ENCODE peak calls at places on chromosomes 13 and 19, in four cellular contexts. One of them, this sample, is unnamed.

GRCh38 chr19:622666-623065 is 10.7 kb downstream of the POLRMT start:
- DNase-seq in GM23248: no peak
- DNase-seq in foreskin fibroblast: no peak
- DNase-seq in effector memory CD4-positive, alpha-beta T cell: no peak
- DNase-seq in this sample: no peak

GRCh38 chr19:16462757-16463250 is 9.0 kb downstream of the EPS15L1 start:
- DNase-seq in GM23248: peak; percentile 68
- DNase-seq in effector memory CD4-positive, alpha-beta T cell: no peak
- DNase-seq in foreskin fibroblast: no peak
- DNase-seq in this sample: no peak

GRCh38 chr19:31144471-31144870 is 204.8 kb downstream of the TSHZ3 start:
- DNase-seq in effector memory CD4-positive, alpha-beta T cell: no peak
- DNase-seq in GM23248: no peak
- DNase-seq in foreskin fibroblast: no peak
- DNase-seq in this sample: no peak

GRCh38 chr13:79830426-79830825 is 349.5 kb downstream of the NDFIP2 start:
- DNase-seq in effector memory CD4-positive, alpha-beta T cell: no peak
- DNase-seq in foreskin fibroblast: no peak
- DNase-seq in GM23248: no peak
- DNase-seq in this sample: no peak

GRCh38 chr13:23786607-23787006 is 102.6 kb downstream of the MIPEP start:
- DNase-seq in foreskin fibroblast: no peak
- DNase-seq in GM23248: no peak
- DNase-seq in effector memory CD4-positive, alpha-beta T cell: no peak
- DNase-seq in this sample: no peak

GRCh38 chr19:45444318-45445041 is 20.8 kb upstream of the ERCC1 start:
- DNase-seq in GM23248: peak; percentile 94
- DNase-seq in effector memory CD4-positive, alpha-beta T cell: peak; percentile 76
- DNase-seq in foreskin fibroblast: peak; percentile 71
- DNase-seq in this sample: no peak

GRCh38 chr19:54164369-54165068 is 5.0 kb upstream of the LENG1 start:
- DNase-seq in GM23248: peak; percentile 50
- DNase-seq in effector memory CD4-positive, alpha-beta T cell: peak; percentile 71
- DNase-seq in foreskin fibroblast: no peak
- DNase-seq in this sample: no peak

GRCh38 chr19:4206818-4207484 is 22.4 kb upstream of the EBI3 start:
- DNase-seq in effector memory CD4-positive, alpha-beta T cell: no peak
- DNase-seq in GM23248: peak; percentile 40
- DNase-seq in foreskin fibroblast: peak; percentile 32
- DNase-seq in this sample: no peak

GRCh38 chr13:54449922-54450321 is 1421.3 kb downstream of the OLFM4 start:
- DNase-seq in foreskin fibroblast: no peak
- DNase-seq in GM23248: no peak
- DNase-seq in effector memory CD4-positive, alpha-beta T cell: no peak
- DNase-seq in this sample: no peak

GRCh38 chr13:94849254-94849653 is 136.9 kb upstream of the SOX21 start:
- DNase-seq in foreskin fibroblast: no peak
- DNase-seq in GM23248: no peak
- DNase-seq in effector memory CD4-positive, alpha-beta T cell: no peak
- DNase-seq in this sample: no peak

GRCh38 chr13:77507931-77508776 is 27.4 kb upstream of the SCEL start:
- DNase-seq in GM23248: peak; percentile 89
- DNase-seq in foreskin fibroblast: peak; percentile 78
- DNase-seq in effector memory CD4-positive, alpha-beta T cell: no peak
- DNase-seq in this sample: peak; percentile 78
- H3K4me3 ChIP-seq in GM23248: no peak overlapping the region
- H3K4me3 ChIP-seq in foreskin fibroblast: no peak overlapping the region
- H3K4me3 ChIP-seq in effector memory CD4-positive, alpha-beta T cell: no peak overlapping the region
- H3K4me3 ChIP-seq in this sample: no peak overlapping the region

GRCh38 chr19:41426952-41427646 is at the start of gene B3GNT8:
- DNase-seq in effector memory CD4-positive, alpha-beta T cell: peak; percentile 28
- DNase-seq in foreskin fibroblast: peak; percentile 72
- DNase-seq in GM23248: peak; percentile 86
- DNase-seq in this sample: peak; percentile 30
- H3K4me3 ChIP-seq in effector memory CD4-positive, alpha-beta T cell: peak within 1 kb of the TSS; percentile 55
- H3K4me3 ChIP-seq in foreskin fibroblast: peak within 1 kb of the TSS; percentile 46
- H3K4me3 ChIP-seq in GM23248: peak within 1 kb of the TSS; percentile 71
- H3K4me3 ChIP-seq in this sample: peak within 1 kb of the TSS; percentile 39

GRCh38 chr13:99827011-99827410 is 144.6 kb downstream of the ZIC5 start:
- DNase-seq in foreskin fibroblast: no peak
- DNase-seq in effector memory CD4-positive, alpha-beta T cell: no peak
- DNase-seq in GM23248: no peak
- DNase-seq in this sample: no peak
- H3K4me3 ChIP-seq in foreskin fibroblast: no peak overlapping the region
- H3K4me3 ChIP-seq in effector memory CD4-positive, alpha-beta T cell: no peak overlapping the region
- H3K4me3 ChIP-seq in GM23248: no peak overlapping the region
- H3K4me3 ChIP-seq in this sample: no peak overlapping the region

DNA sequence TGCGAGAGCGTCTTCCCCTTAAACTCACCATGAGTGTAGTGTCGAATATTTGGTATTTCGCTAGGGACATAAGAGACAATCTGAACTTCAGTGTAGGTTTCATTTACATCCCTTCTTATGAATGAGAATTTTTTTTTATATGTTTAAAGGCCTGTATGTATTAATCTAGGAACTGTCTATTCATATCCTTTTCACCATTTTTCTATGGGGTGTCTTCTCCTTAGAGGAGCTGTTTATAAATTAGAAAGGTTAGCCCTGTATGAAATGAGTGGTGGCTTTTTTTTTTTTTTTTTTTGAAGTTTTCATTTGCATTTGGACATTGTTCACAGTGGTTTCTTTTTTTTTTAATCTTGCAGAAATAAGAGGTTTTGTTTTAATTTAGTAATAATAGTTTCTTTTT is 7.6 kb downstream of the ZNF146 start:
- DNase-seq in GM23248: no peak
- DNase-seq in effector memory CD4-positive, alpha-beta T cell: no peak
- DNase-seq in foreskin fibroblast: no peak
- DNase-seq in this sample: no peak
- H3K4me3 ChIP-seq in GM23248: no peak overlapping the region
- H3K4me3 ChIP-seq in effector memory CD4-positive, alpha-beta T cell: no peak overlapping the region
- H3K4me3 ChIP-seq in foreskin fibroblast: no peak overlapping the region
- H3K4me3 ChIP-seq in this sample: no peak overlapping the region

GRCh38 chr19:10192922-10193321 is 1.8 kb downstream of the DNMT1 start:
- DNase-seq in foreskin fibroblast: no peak
- DNase-seq in GM23248: no peak
- DNase-seq in effector memory CD4-positive, alpha-beta T cell: no peak
- DNase-seq in this sample: no peak
- H3K4me3 ChIP-seq in foreskin fibroblast: peak overlapping the region; percentile 74
- H3K4me3 ChIP-seq in GM23248: peak overlapping the region; percentile 94
- H3K4me3 ChIP-seq in effector memory CD4-positive, alpha-beta T cell: no peak overlapping the region
- H3K4me3 ChIP-seq in this sample: no peak overlapping the region

GRCh38 chr13:52450012-52450792 is at the start of gene VPS36:
- DNase-seq in foreskin fibroblast: peak; percentile 92
- DNase-seq in GM23248: peak; percentile 96
- DNase-seq in effector memory CD4-positive, alpha-beta T cell: peak; percentile 89
- DNase-seq in this sample: peak; percentile 68
- H3K4me3 ChIP-seq in foreskin fibroblast: peak within 1 kb of the TSS; percentile 88
- H3K4me3 ChIP-seq in GM23248: peak within 1 kb of the TSS; percentile 99
- H3K4me3 ChIP-seq in effector memory CD4-positive, alpha-beta T cell: peak within 1 kb of the TSS; percentile 96
- H3K4me3 ChIP-seq in this sample: peak within 1 kb of the TSS; percentile 84

GRCh38 chr19:18606281-18607221 is at the start of gene CRLF1:
- DNase-seq in foreskin fibroblast: no peak
- DNase-seq in effector memory CD4-positive, alpha-beta T cell: no peak
- DNase-seq in GM23248: no peak
- DNase-seq in this sample: no peak
- H3K4me3 ChIP-seq in foreskin fibroblast: no peak within 1 kb of the TSS
- H3K4me3 ChIP-seq in effector memory CD4-positive, alpha-beta T cell: no peak within 1 kb of the TSS
- H3K4me3 ChIP-seq in GM23248: peak within 1 kb of the TSS; percentile 30
- H3K4me3 ChIP-seq in this sample: peak within 1 kb of the TSS; percentile 30

GRCh38 chr13:112955271-112955937 is 13.6 kb upstream of the MCF2L start:
- DNase-seq in effector memory CD4-positive, alpha-beta T cell: no peak
- DNase-seq in GM23248: no peak
- DNase-seq in foreskin fibroblast: no peak
- DNase-seq in this sample: no peak

GRCh38 chr13:112955956-112956355 is 13.1 kb upstream of the MCF2L start:
- DNase-seq in GM23248: no peak
- DNase-seq in foreskin fibroblast: no peak
- DNase-seq in effector memory CD4-positive, alpha-beta T cell: no peak
- DNase-seq in this sample: no peak

GRCh38 chr13:112957295-112957677 is 11.7 kb upstream of the MCF2L start:
- DNase-seq in effector memory CD4-positive, alpha-beta T cell: no peak
- DNase-seq in GM23248: no peak
- DNase-seq in foreskin fibroblast: no peak
- DNase-seq in this sample: no peak

GRCh38 chr13:112958127-112958989 is 10.7 kb upstream of the MCF2L start:
- DNase-seq in effector memory CD4-positive, alpha-beta T cell: no peak
- DNase-seq in foreskin fibroblast: no peak
- DNase-seq in GM23248: no peak
- DNase-seq in this sample: no peak

GRCh38 chr13:112956516-112957294 is 12.3 kb upstream of the MCF2L start:
- DNase-seq in foreskin fibroblast: no peak
- DNase-seq in GM23248: no peak
- DNase-seq in effector memory CD4-positive, alpha-beta T cell: no peak
- DNase-seq in this sample: no peak
- H3K4me3 ChIP-seq in foreskin fibroblast: no peak overlapping the region
- H3K4me3 ChIP-seq in GM23248: no peak overlapping the region
- H3K4me3 ChIP-seq in effector memory CD4-positive, alpha-beta T cell: no peak overlapping the region
- H3K4me3 ChIP-seq in this sample: no peak overlapping the region

GRCh38 chr13:75479102-75479501 is 2.9 kb downstream of the TBC1D4 start:
- DNase-seq in foreskin fibroblast: no peak
- DNase-seq in effector memory CD4-positive, alpha-beta T cell: no peak
- DNase-seq in GM23248: no peak
- DNase-seq in this sample: no peak
- H3K4me3 ChIP-seq in foreskin fibroblast: no peak overlapping the region
- H3K4me3 ChIP-seq in effector memory CD4-positive, alpha-beta T cell: no peak overlapping the region
- H3K4me3 ChIP-seq in GM23248: peak overlapping the region; percentile 84
- H3K4me3 ChIP-seq in this sample: peak overlapping the region; percentile 78

GRCh38 chr19:7694499-7694898 is 7.4 kb downstream of the FCER2 start:
- DNase-seq in GM23248: no peak
- DNase-seq in foreskin fibroblast: no peak
- DNase-seq in effector memory CD4-positive, alpha-beta T cell: no peak
- DNase-seq in this sample: no peak
- H3K4me3 ChIP-seq in GM23248: no peak overlapping the region
- H3K4me3 ChIP-seq in foreskin fibroblast: no peak overlapping the region
- H3K4me3 ChIP-seq in effector memory CD4-positive, alpha-beta T cell: no peak overlapping the region
- H3K4me3 ChIP-seq in this sample: no peak overlapping the region

This sample was measured in skeletal muscle cell.